ENCODE peak calls at places on chromosomes 4 and X, in eight cellular contexts. J is IMR-90, E is choroid plexus epithelial cell, C is tibial artery, M is mesendoderm, V is heart left ventricle, L is tibial nerve, F is A673. D is an unnamed sample.

GRCh38 chrX:100895365-100896075 is 21.4 kb upstream of the NOX1 start:
- DNase-seq in J (peak; percentile 44), C (no peak), E (peak; percentile 65), M (peak; percentile 63), L (no peak), F (peak; percentile 24), V (peak; percentile 5), D (no peak)

GRCh38 chr4:121597346-121597934 is 99.3 kb downstream of the ANXA5 start:
- DNase-seq in C (no peak), L (no peak), M (peak; percentile 37), V (no peak), E (peak; percentile 15), J (peak; percentile 5), F (no peak), D (no peak)

GRCh38 chr4:3047464-3048286 is 26.7 kb downstream of the HTT-AS start:
- DNase-seq in V (peak; percentile 57), C (peak; percentile 77), J (peak; percentile 39), M (peak; percentile 84), L (peak; percentile 57), F (peak; percentile 58), E (peak; percentile 67), D (peak; percentile 44)

GRCh38 chr4:152983221-152983620 is 47.1 kb downstream of the FHDC1 start:
- DNase-seq in E (peak; percentile 11), J (no peak), F (no peak), V (no peak), L (no peak), M (peak; percentile 71), C (no peak), D (no peak)

GRCh38 chr4:120293341-120293740 is 226.7 kb upstream of the MAD2L1 start:
- DNase-seq in F (no peak), V (no peak), L (no peak), M (no peak), E (peak; percentile 18), C (no peak), J (no peak), D (no peak)

GRCh38 chr4:189858445-189858844 is 82.2 kb upstream of the FRG1 start:
- DNase-seq in M (no peak), E (no peak), F (no peak), J (no peak), C (no peak), L (no peak), V (no peak), D (no peak)

GRCh38 chr4:102815981-102816380 is 11.4 kb downstream of the UBE2D3 start:
- DNase-seq in C (no peak), E (peak; percentile 81), V (no peak), F (peak; percentile 11), J (peak; percentile 95), M (peak; percentile 24), L (no peak), D (no peak)

GRCh38 chr4:73815145-73815544 is 21.3 kb upstream of the CXCL6 start:
- DNase-seq in F (no peak), M (no peak), L (no peak), E (peak; percentile 63), J (peak; percentile 43), C (no peak), V (no peak), D (no peak)

GRCh38 chr4:44017422-44017739 is 431.2 kb downstream of the KCTD8 start:
- DNase-seq in E (no peak), V (no peak), J (no peak), C (no peak), F (no peak), L (no peak), M (no peak), D (no peak)

GRCh38 chrX:140501321-140501720 is 3.5 kb downstream of the SOX3 start:
- DNase-seq in E (no peak), C (no peak), M (peak; percentile 25), L (no peak), F (no peak), V (no peak), J (no peak), D (no peak)

GRCh38 chrX:47458528-47458927 is 24.5 kb downstream of the ZNF41 start:
- DNase-seq in M (no peak), V (no peak), C (no peak), F (no peak), E (no peak), J (no peak), L (no peak), D (no peak)

GRCh38 chr4:120616041-120616440 is 306.5 kb downstream of the PRDM5 start:
- DNase-seq in M (no peak), F (no peak), J (no peak), L (no peak), V (no peak), C (no peak), E (no peak), D (no peak)

GRCh38 chr4:117941611-117942010 is 92.7 kb upstream of the NDST3 start:
- DNase-seq in V (no peak), C (no peak), E (no peak), F (peak; percentile 63), L (no peak), M (peak; percentile 37), J (no peak), D (no peak)

DNA sequence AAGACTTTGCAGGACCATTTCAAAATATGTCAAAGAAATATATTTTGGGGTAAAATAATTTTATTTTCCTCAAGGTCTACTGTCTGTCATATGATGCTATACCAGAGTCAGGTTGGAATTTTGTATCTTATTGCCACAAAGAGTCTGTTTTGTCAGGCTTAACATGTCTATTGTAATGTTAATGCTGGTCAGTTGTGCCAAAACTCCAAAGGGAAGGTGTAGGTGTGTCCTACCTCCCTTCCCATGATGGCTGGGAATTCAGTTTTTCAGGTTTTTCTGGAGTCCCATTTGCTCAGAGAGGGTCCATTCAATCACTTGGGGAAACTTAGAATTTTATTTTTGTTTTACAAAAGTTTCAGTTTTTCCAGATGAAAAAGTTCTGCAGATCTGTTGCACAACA is 33.3 kb upstream of the SLC25A4 start:
- DNase-seq in M (peak; percentile 45), E (no peak), C (no peak), L (no peak), F (no peak), J (no peak), V (no peak), D (no peak)
- H3K4me3 ChIP-seq in M (no peak overlapping the region), E (no peak overlapping the region), C (no peak overlapping the region), L (no peak overlapping the region), F (no peak overlapping the region), J (no peak overlapping the region), V (no peak overlapping the region), D (no peak overlapping the region)

GRCh38 chrX:133792198-133792953 is 193.0 kb downstream of the GPC3 start:
- DNase-seq in C (peak; percentile 67), M (peak; percentile 91), L (peak; percentile 32), V (peak; percentile 18), F (peak; percentile 88), J (peak; percentile 66), E (peak; percentile 80), D (peak; percentile 53)
- H3K4me3 ChIP-seq in C (no peak overlapping the region), M (no peak overlapping the region), L (no peak overlapping the region), V (no peak overlapping the region), F (no peak overlapping the region), J (no peak overlapping the region), E (peak overlapping the region; percentile 40), D (no peak overlapping the region)

GRCh38 chrX:132957211-132958085 is 981 bp downstream of the HS6ST2 start:
- DNase-seq in V (no peak), F (peak; percentile 43), C (no peak), J (no peak), E (no peak), M (peak; percentile 56), L (no peak), D (no peak)
- H3K4me3 ChIP-seq in V (peak overlapping the region; percentile 14), F (peak overlapping the region; percentile 48), C (peak overlapping the region; percentile 43), J (no peak overlapping the region), E (peak overlapping the region; percentile 28), M (no peak overlapping the region), L (peak overlapping the region; percentile 24), D (peak overlapping the region; percentile 45)

GRCh38 chr4:182925298-182925738 is 8.1 kb upstream of the DCTD start:
- DNase-seq in J (peak; percentile 84), F (peak; percentile 91), L (no peak), E (peak; percentile 90), V (peak; percentile 56), M (peak; percentile 96), C (peak; percentile 83), D (peak; percentile 57)
- H3K4me3 ChIP-seq in J (no peak overlapping the region), F (no peak overlapping the region), L (no peak overlapping the region), E (no peak overlapping the region), V (no peak overlapping the region), M (no peak overlapping the region), C (no peak overlapping the region), D (no peak overlapping the region)

DNA sequence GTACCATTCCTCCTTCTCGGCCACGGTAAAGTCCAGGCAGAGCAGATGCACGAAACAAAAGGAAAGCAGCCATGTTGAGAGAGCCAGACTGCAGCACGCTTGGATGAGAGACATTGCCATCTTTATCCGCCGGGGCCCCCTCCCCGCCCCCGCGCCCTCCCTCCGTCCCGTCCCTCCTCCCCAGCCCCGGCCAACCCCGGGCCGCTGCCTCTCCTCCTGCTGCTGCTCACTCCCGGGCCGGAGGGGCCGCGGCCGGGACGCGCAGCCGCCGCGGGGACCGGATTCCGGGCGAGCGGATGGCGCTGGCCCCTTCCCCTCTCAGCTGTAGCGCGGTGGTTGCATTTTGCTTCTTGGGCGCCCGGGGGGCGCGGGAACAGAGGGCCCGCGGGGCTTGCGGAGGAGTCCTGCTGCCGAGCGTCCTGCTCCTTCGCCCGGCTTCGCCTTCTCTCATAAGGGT is 552 bp downstream of the RNF150 start:
- DNase-seq in F (peak; percentile 18), J (peak; percentile 29), C (peak; percentile 70), E (no peak), M (peak; percentile 54), L (no peak), V (peak; percentile 64), D (peak; percentile 54)
- H3K4me3 ChIP-seq in F (peak overlapping the region; percentile 77), J (peak overlapping the region; percentile 97), C (peak overlapping the region; percentile 70), E (peak overlapping the region; percentile 64), M (peak overlapping the region; percentile 83), L (peak overlapping the region; percentile 79), V (peak overlapping the region; percentile 74), D (peak overlapping the region; percentile 66)

GRCh38 chrX:13694983-13695382 is 6.1 kb downstream of the RAB9A start:
- DNase-seq in J (no peak), E (no peak), L (no peak), F (no peak), C (no peak), M (no peak), V (no peak), D (no peak)
- H3K4me3 ChIP-seq in J (no peak overlapping the region), E (no peak overlapping the region), L (no peak overlapping the region), F (no peak overlapping the region), C (no peak overlapping the region), M (no peak overlapping the region), V (no peak overlapping the region), D (no peak overlapping the region)

DNA sequence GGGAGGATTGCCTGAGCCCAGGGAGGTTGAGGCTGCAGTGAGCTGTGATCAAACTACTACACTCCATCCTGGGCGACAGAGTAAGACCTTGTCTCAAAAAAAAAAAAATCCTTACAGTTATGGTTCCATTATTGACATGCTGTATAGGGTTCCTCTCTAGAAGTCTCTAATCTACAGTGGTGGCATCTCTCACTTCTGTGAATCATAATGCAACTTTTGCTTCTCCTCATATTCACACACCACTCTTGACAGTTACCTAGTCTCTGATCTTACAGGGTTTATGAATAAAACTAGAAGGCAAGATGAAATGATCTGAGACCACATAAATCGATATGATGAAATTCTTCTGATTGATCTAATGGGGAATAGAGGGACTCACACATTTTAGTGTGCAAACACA is 40.6 kb downstream of the DOCK11 start:
- DNase-seq in M (no peak), E (no peak), F (no peak), V (no peak), J (no peak), C (no peak), L (no peak), D (no peak)
- H3K4me3 ChIP-seq in M (no peak overlapping the region), E (no peak overlapping the region), F (no peak overlapping the region), V (no peak overlapping the region), J (no peak overlapping the region), C (no peak overlapping the region), L (no peak overlapping the region), D (no peak overlapping the region)